ENCODE peak calls at places on chromosomes 4 and X, in ten cellular contexts. U is foreskin fibroblast; N is body of pancreas; E is fibroblast of pulmonary artery; M is CD8-positive, alpha-beta T cell; V is CD4-positive, alpha-beta T cell; A is transverse colon; W is right lobe of liver; C is cardiac fibroblast; Q is dorsolateral prefrontal cortex. L is an unnamed sample.

GRCh38 chr4:113893546-113893945 is 85.9 kb downstream of the ARSJ start:
- DNase-seq in A (no peak), C (peak), M (no peak), W (no peak), E (peak), U (peak), Q (no peak), V (no peak), N (no peak), L (no peak)

GRCh38 chr4:244471-244870 is 60.8 kb downstream of the ZNF732 start:
- DNase-seq in W (peak), C (peak), U (peak), Q (no peak), E (peak), M (peak), V (peak), N (peak), A (peak), L (no peak)

GRCh38 chr4:32022071-32022470 is 1301.9 kb downstream of the PCDH7 start:
- DNase-seq in U (peak), V (no peak), E (peak), M (no peak), A (no peak), Q (no peak), N (no peak), C (peak), W (no peak), L (no peak)

GRCh38 chr4:7366180-7366957 is 68.4 kb downstream of the PSAPL1 start:
- DNase-seq in E (no peak), U (no peak), M (no peak), C (no peak), W (no peak), N (no peak), Q (peak), V (no peak), A (no peak), L (no peak)

GRCh38 chrX:103461156-103461555 is 58.1 kb downstream of the RAB40A start:
- DNase-seq in Q (no peak), C (peak), M (no peak), W (no peak), V (no peak), N (no peak), E (no peak), A (no peak), U (peak), L (no peak)

GRCh38 chr4:169968999-169969398 is 57.2 kb downstream of the MFAP3L start:
- DNase-seq in A (no peak), E (peak), N (no peak), U (peak), C (peak), M (no peak), V (no peak), W (no peak), Q (no peak), L (no peak)

GRCh38 chr4:184348311-184349233 is 125.8 kb downstream of the IRF2 start:
- DNase-seq in M (no peak), Q (no peak), V (no peak), U (no peak), C (peak), E (peak), N (peak), A (peak), W (peak), L (no peak)

GRCh38 chr4:38523054-38523453 is 140.9 kb upstream of the KLF3 start:
- DNase-seq in C (no peak), N (no peak), E (no peak), M (no peak), U (no peak), V (no peak), W (no peak), Q (no peak), A (no peak), L (no peak)

GRCh38 chr4:104901438-104901837 is 245.2 kb upstream of the TET2 start:
- DNase-seq in M (no peak), Q (peak), C (no peak), E (peak), A (no peak), W (no peak), V (no peak), N (no peak), U (no peak), L (no peak)

GRCh38 chr4:7854697-7855370 is 84.8 kb downstream of the AFAP1 start:
- DNase-seq in C (peak), Q (no peak), M (peak), N (no peak), A (no peak), W (no peak), U (no peak), E (no peak), V (peak), L (no peak)

GRCh38 chr4:139852612-139853269 is 187.1 kb downstream of the MGST2 start:
- DNase-seq in M (no peak), E (peak), C (peak), N (no peak), A (no peak), Q (no peak), W (no peak), U (peak), V (no peak), L (no peak)

GRCh38 chr4:183105092-183105491 is 6.0 kb downstream of the WWC2 start:
- DNase-seq in C (no peak), A (no peak), Q (no peak), M (no peak), V (no peak), N (no peak), E (no peak), U (no peak), W (no peak), L (no peak)

GRCh38 chr4:183110244-183110643 is 11.2 kb downstream of the WWC2 start:
- DNase-seq in U (no peak), V (no peak), N (no peak), A (no peak), M (no peak), W (no peak), Q (no peak), E (no peak), C (no peak), L (no peak)

GRCh38 chr4:183106839-183107238 is 7.8 kb downstream of the WWC2 start:
- DNase-seq in W (no peak), C (no peak), N (no peak), M (no peak), V (no peak), A (no peak), E (no peak), U (no peak), Q (no peak), L (no peak)

GRCh38 chr4:183111452-183111885 is 12.4 kb downstream of the WWC2 start:
- DNase-seq in Q (no peak), C (no peak), V (no peak), A (no peak), U (no peak), W (no peak), M (no peak), N (peak), E (no peak), L (no peak)

DNA sequence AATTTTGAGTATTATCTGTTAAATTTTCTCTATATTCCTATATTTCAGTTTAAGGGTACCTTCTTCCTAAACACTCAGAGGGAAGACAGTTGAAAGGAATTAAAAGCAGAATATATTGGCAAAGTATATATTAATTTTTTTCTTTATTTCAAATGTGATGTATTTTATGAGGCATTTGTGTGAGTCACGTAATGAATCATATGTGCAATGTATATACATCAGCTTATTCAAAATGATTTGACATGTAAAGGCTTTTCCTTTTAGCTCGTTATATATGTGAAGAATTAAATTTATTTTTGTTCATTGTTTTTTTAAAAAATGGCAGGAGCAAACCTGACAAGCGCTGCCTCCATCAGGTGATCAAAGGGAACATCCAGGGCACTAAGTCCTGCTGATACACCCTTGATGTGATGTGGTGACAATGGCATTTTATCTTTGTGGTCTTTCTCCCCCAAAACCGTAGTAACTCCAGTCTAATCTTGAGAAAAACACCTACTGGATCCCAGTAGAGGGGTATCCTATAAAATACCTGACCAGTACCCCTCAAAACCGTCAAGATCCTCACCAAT is 8.9 kb downstream of the WWC2 start:
- DNase-seq in C (no peak), E (no peak), Q (no peak), V (no peak), A (no peak), M (no peak), W (no peak), N (no peak), U (no peak), L (no peak)
- TF ChIP-seq CTCF in C (no peak), E (no peak), Q (no peak), V (no peak), A (no peak), M (no peak), W (no peak), N (no peak), U (no peak), L (no peak)

GRCh38 chrX:109508915-109509314 is 27.0 kb upstream of the GUCY2F start:
- DNase-seq in M (no peak), Q (no peak), W (no peak), A (no peak), C (no peak), E (no peak), U (no peak), N (no peak), V (no peak), L (no peak)
- TF ChIP-seq CTCF in M (no peak), Q (no peak), W (no peak), A (no peak), C (no peak), E (no peak), U (no peak), N (no peak), V (no peak), L (no peak)

DNA sequence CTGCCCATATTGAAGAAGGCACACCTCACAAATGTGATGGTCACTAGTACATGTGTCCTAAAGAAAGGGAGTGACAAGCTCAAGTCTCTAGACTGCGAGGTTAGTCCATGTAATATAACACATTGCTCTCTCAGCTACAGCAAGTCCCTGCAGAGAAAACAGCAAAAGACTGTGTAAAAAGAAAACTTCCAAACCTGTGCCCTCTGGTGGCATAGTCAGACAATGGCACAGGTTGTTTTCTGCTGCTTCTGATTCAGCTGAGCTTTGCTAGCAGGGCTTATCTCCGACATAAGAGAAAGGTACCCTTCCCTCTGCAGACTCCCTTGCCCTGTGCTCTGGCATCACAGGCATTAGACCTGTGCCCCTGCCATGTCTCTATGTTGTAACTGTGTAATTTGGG is 1.4 kb upstream of the SERPINA7 start:
- DNase-seq in W (peak), E (peak), U (peak), C (peak), M (no peak), V (no peak), Q (no peak), A (no peak), N (peak), L (no peak)
- TF ChIP-seq CTCF in W (peak), E (peak), U (no peak), C (no peak), M (no peak), V (no peak), Q (no peak), A (peak), N (peak), L (peak)

DNA sequence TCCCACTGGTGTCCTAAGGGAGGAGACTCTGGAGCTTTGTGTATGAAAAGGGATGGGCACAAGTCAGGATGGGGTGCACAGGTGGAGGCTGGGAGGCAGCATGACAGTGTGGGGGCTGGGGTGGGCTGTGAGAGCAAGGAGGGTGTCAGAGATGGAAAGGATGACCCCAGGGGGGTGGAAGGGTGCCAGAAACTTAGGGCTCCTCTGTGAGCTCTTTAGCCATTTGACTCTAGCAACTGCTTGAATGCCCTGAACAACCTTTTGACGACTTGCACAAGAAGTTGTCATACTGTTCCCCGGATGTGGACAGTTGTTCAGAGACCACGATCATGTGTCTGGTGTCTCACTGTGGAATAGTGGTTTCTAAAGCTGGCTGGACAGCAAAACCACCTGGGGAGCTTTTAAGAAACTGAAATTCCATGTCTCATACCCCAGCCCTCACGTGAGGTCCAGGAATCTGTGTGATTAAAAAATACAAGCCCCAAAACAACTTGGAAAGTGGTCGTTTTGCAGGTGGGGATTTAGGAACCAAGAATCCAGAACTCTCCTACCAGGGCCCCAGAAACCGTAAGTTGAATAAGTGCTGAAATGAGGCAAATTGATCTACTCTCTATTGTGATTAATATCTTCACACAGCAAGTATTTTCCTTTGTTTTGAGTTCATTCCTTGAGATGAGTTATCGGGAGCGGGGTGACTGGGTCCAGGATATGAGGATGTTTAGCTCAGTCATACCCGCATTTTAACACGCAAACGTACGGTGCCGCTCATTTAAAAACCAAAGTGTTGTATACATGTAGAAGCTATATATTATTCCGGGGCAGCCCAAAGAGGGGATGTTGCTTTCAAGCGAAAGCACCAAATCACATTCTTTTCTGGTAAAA is 3.4 kb downstream of the RHOH start:
- DNase-seq in E (no peak), U (no peak), V (no peak), N (no peak), A (peak), W (no peak), M (peak), C (peak), Q (no peak), L (no peak)
- TF ChIP-seq CTCF in E (no peak), U (no peak), V (no peak), N (no peak), A (no peak), W (no peak), M (no peak), C (no peak), Q (no peak), L (no peak)

DNA sequence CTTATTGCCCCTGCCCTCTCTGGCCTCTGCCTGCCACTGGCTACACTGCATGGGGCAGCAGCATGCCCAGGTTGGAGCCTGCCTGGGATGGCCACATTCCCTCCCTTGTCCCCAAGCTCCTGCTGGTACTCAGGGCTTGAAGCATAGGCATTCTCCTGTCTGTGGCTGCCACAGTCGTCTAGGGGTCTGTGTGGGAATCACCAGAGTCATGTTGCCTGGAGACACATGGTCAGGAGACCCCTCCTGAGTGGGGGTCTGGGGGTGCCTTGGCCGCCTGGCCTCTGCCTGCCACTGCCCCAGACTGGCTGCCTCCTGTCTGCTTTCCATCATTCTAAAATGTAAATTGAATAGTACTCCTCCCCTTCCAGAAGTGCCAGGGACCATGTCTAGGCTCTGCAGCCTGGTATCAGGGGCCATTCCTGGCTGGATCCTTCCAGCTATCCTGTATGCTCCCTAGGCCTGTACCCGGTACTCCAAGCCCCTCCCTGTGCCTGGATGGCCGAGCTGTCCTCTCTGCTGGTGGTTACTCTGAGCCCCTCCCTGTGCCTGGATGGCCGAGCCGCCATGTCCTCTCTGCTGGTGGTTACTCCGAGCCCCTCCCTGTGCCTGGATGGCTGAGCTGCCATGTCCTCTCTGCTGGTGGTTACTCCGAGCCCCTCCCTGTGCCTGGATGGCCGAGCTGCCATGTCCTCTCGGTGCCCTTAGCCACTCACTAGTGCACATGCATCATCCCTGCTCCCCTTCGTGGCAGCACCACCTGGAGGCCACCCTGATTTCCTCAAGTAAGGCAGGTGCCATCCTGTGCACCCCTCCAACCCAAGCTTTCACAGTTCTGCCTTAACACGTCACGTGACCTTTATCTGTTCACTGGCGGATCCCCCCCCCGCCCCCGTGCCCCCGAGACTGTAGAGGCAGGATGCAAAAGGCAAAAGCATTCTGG is 5.5 kb upstream of the NKX1-1 start:
- DNase-seq in W (no peak), U (no peak), C (no peak), E (no peak), A (no peak), Q (no peak), M (no peak), N (no peak), V (no peak), L (no peak)
- TF ChIP-seq CTCF in W (no peak), U (no peak), C (no peak), E (no peak), A (no peak), Q (no peak), M (no peak), N (no peak), V (no peak), L (no peak)

GRCh38 chr4:149690726-149691125 is 124.9 kb downstream of the IQCM start:
- DNase-seq in M (no peak), W (no peak), A (no peak), C (no peak), E (no peak), N (no peak), U (no peak), Q (no peak), V (no peak), L (no peak)
- TF ChIP-seq CTCF in M (no peak), W (no peak), A (no peak), C (peak), E (peak), N (no peak), U (peak), Q (no peak), V (no peak), L (peak)

DNA sequence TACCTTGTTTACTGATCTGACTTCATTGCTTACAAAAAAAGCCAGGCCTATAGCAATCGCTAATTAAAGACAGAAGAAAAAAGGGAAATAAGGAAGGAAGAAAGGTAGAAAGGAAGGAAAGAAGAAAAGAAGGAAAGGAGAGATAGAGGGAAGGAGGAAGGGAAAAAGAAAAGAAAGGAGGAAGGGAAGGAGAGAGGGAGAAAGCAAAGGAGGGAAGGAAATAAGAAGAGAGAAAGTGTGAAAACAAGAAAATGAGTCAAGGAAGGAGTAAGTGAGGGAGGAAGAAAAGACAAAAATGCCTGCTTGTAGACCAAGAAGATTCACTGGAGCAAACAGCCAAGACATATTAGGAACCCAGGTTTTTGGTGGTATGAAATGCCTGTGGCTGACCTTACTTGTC is 57.0 kb upstream of the MAGEB16 start:
- DNase-seq in M (no peak), V (no peak), C (no peak), N (no peak), U (no peak), A (no peak), E (no peak), W (no peak), Q (no peak), L (no peak)
- TF ChIP-seq CTCF in M (no peak), V (no peak), C (no peak), N (no peak), U (no peak), A (no peak), E (no peak), W (no peak), Q (no peak), L (no peak)

DNA sequence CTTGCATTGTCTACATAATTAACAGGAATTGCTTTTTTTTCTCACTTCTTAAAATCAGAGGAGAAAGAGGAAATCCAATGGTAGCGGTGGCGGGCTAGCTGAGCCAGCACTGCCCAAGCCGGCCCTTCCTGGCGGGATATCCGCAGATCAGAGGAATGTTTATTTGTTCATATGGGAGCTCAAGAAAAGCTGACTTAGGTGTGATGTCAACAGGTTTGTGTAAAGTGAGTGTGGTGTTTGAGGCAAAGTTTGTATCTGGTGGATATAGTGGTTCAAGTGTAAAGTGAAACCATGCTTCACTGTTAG is 466 bp upstream of the SLC39A8 start:
- DNase-seq in M (no peak), N (no peak), V (no peak), C (no peak), Q (no peak), E (peak), W (no peak), A (no peak), U (no peak), L (no peak)
- TF ChIP-seq CTCF in M (peak), N (no peak), V (no peak), C (no peak), Q (no peak), E (no peak), W (no peak), A (no peak), U (no peak), L (peak)

L was measured in progenitor cell of endocrine pancreas.